ENCODE peak calls at places on chromosomes 6 and 20, in six cellular contexts. K is neural progenitor cell, C is PC-9, A is left ventricle myocardium inferior, S is thoracic aorta, H is breast epithelium. O is an unnamed sample. For H3K4me1, the result is how much of the 10 kb centered on the place peaks cover.

GRCh38 chr20:48373555-48373934 is 454.3 kb downstream of the PREX1 start:
- DNase-seq in K (no peak), C (peak), A (no peak), S (no peak), H (no peak), O (no peak)

GRCh38 chr6:26129656-26130055 is 42.4 kb downstream of the HFE start:
- DNase-seq in K (no peak), C (no peak), A (no peak), S (no peak), H (no peak), O (no peak)

GRCh38 chr20:24912397-24913075 is 36.5 kb upstream of the CST7 start:
- DNase-seq in K (no peak), C (no peak), A (no peak), S (no peak), H (no peak), O (peak)

GRCh38 chr6:151475653-151476523 is 17.9 kb upstream of the CCDC170 start:
- DNase-seq in K (peak), C (peak), A (no peak), S (no peak), H (no peak), O (no peak)

GRCh38 chr20:62822788-62823651 is 6.2 kb downstream of the COL9A3 start:
- DNase-seq in K (peak), C (peak), A (no peak), S (no peak), H (no peak), O (no peak)

GRCh38 chr6:87396595-87397392 is 11.0 kb upstream of the CFAP206 start:
- DNase-seq in K (no peak), C (no peak), A (no peak), S (no peak), H (no peak), O (no peak)

GRCh38 chr6:21578523-21578922 is 15.0 kb upstream of the SOX4 start:
- DNase-seq in K (no peak), C (no peak), A (no peak), S (no peak), H (no peak), O (no peak)

GRCh38 chr20:37538003-37538402 is 10.3 kb upstream of the BLCAP start:
- DNase-seq in K (no peak), C (peak), A (no peak), S (no peak), H (no peak), O (no peak)

GRCh38 chr6:45718901-45719300 is 296.8 kb downstream of the CLIC5 start:
- DNase-seq in K (no peak), C (no peak), A (no peak), S (no peak), H (no peak), O (no peak)

GRCh38 chr6:33620584-33621395 is at the start of gene ITPR3:
- DNase-seq in K (peak), C (peak), A (peak), S (no peak), H (no peak), O (peak)

GRCh38 chr6:44232676-44233559 is 9.5 kb downstream of the SLC29A1 start:
- DNase-seq in K (no peak), C (peak), A (no peak), S (no peak), H (no peak), O (no peak)

GRCh38 chr6:101391772-101392560 is 1.5 kb upstream of the GRIK2 start:
- DNase-seq in K (peak), C (no peak), A (no peak), S (no peak), H (no peak), O (no peak)

GRCh38 chr6:18412644-18413043 is 25.5 kb downstream of the RNF144B start:
- DNase-seq in K (no peak), C (no peak), A (no peak), S (no peak), H (no peak), O (no peak)

GRCh38 chr6:121443953-121444590 is 8.6 kb downstream of the GJA1 start:
- DNase-seq in K (no peak), C (no peak), A (no peak), S (peak), H (no peak), O (no peak)

GRCh38 chr6:121439456-121440250 is 4.2 kb downstream of the GJA1 start:
- DNase-seq in K (peak), C (no peak), A (no peak), S (no peak), H (no peak), O (no peak)

GRCh38 chr6:121441477-121441876 is 6.0 kb downstream of the GJA1 start:
- DNase-seq in K (no peak), C (no peak), A (no peak), S (no peak), H (no peak), O (no peak)

GRCh38 chr6:121437861-121438651 is 2.6 kb downstream of the GJA1 start:
- DNase-seq in K (peak), C (no peak), A (peak), S (peak), H (no peak), O (no peak)

DNA sequence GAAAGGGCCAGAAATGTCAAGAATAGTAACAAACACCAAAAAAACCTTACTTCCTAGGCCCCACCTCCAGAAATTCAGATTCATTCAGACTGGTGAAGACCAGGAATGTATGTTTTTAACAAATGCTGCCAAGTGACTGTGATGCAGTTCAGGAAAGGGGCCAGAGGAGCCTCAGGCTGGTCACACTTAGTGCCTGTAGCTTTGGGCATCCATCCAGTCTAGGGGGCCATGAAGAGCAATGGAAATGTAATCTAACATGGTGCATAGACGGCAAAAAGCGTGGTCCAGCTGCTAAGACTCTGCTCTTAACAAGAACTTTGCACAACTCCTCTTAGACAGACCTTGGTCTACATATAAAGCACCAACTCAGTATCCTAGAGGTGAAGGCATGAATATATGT is 7.1 kb downstream of the GJA1 start:
- DNase-seq in K (peak), C (no peak), A (no peak), S (no peak), H (no peak), O (no peak)
- H3K4me1 ChIP-seq in K (under half), C (under half), A (half or more), S (half or more), H (under half), O (half or more)

GRCh38 chr6:35025241-35026188 is 115.6 kb downstream of the TCP11 start:
- DNase-seq in K (no peak), C (peak), A (no peak), S (no peak), H (no peak), O (no peak)

GRCh38 chr6:35024601-35025054 is 116.5 kb downstream of the TCP11 start:
- DNase-seq in K (peak), C (peak), A (peak), S (no peak), H (no peak), O (no peak)

GRCh38 chr6:35027807-35028206 is 113.3 kb downstream of the TCP11 start:
- DNase-seq in K (no peak), C (no peak), A (no peak), S (no peak), H (no peak), O (no peak)

GRCh38 chr6:35028781-35029180 is 112.4 kb downstream of the TCP11 start:
- DNase-seq in K (no peak), C (no peak), A (no peak), S (no peak), H (no peak), O (no peak)

GRCh38 chr6:35026434-35027222 is 114.5 kb downstream of the TCP11 start:
- DNase-seq in K (no peak), C (peak), A (no peak), S (no peak), H (no peak), O (no peak)
- H3K4me1 ChIP-seq in K (under half), C (under half), A (half or more), S (half or more), H (under half), O (half or more)

GRCh38 chr20:32569018-32569379 is 16.1 kb downstream of the NOL4L start:
- DNase-seq in K (no peak), C (no peak), A (no peak), S (no peak), H (no peak), O (no peak)

GRCh38 chr20:32569380-32570305 is 15.5 kb downstream of the NOL4L start:
- DNase-seq in K (no peak), C (no peak), A (no peak), S (no peak), H (no peak), O (no peak)

GRCh38 chr20:32566379-32567374 is 18.5 kb downstream of the NOL4L start:
- DNase-seq in K (no peak), C (no peak), A (no peak), S (no peak), H (no peak), O (no peak)

GRCh38 chr20:32565735-32566032 is 19.4 kb downstream of the NOL4L start:
- DNase-seq in K (no peak), C (no peak), A (no peak), S (no peak), H (no peak), O (no peak)

GRCh38 chr20:32567384-32568178 is 17.6 kb downstream of the NOL4L start:
- DNase-seq in K (no peak), C (no peak), A (no peak), S (no peak), H (no peak), O (no peak)
- H3K4me1 ChIP-seq in K (under half), C (under half), A (under half), S (under half), H (under half), O (under half)

DNA sequence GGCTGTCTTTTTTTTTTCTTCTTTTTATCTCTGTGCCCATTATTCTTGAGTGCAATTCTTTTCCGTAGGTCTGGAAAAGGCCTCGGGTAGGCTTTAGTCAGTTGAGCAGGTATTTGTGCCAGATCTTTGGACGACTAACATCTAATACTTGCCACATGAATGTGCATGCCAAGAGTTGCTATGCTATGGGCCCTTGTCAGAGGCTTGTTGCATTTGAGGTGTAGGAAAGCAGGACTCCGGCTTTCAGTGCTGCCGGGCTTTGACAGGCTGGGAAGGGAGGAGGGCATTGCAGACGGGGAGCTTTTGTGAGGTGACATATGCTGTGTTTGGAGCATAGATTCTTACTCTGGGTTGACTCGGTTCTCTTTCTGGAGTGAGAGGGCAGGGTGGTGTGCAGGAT is 10.2 kb downstream of the LRRC1 start:
- DNase-seq in K (no peak), C (no peak), A (no peak), S (no peak), H (no peak), O (no peak)
- H3K4me1 ChIP-seq in K (under half), C (under half), A (under half), S (half or more), H (under half), O (under half)

DNA sequence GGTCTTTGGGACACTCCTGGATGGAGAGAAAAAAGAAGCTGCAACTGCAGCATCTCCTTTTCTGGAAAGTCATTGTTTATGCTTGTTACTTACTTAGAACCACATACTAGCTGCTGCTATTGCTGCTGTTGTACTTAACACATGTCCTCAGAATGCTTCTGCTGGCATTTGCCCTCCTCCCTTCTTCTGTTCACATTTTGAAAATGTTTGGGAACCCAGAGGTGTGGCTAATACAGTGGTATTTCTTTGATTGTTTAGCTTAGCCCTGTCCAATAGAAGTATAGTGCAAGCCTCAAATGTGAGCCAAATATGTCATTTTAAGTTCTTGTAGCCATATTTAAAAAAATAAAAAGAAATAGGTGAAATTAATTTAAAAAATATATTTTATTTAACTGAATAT is 8.4 kb downstream of the DTD1 start:
- DNase-seq in K (no peak), C (no peak), A (no peak), S (no peak), H (no peak), O (no peak)
- H3K4me1 ChIP-seq in K (under half), C (under half), A (under half), S (under half), H (under half), O (under half)

O was measured in vagina.